ENCODE peak calls at places on chromosomes 1 and 21, in five cellular contexts. One of them, this sample, is unnamed.

GRCh38 chr1:111948209-111949131 is 41.0 kb downstream of the KCND3 start:
- DNase-seq in heart left ventricle: peak; percentile 63
- DNase-seq in CD8-positive, alpha-beta memory T cell: no peak
- DNase-seq in small intestine: peak; percentile 2
- DNase-seq in adrenal gland: peak; percentile 46
- DNase-seq in this sample: no peak

GRCh38 chr1:201584510-201584991 is 45.6 kb downstream of the NAV1 start:
- DNase-seq in heart left ventricle: peak; percentile 35
- DNase-seq in CD8-positive, alpha-beta memory T cell: no peak
- DNase-seq in small intestine: no peak
- DNase-seq in adrenal gland: no peak
- DNase-seq in this sample: no peak

GRCh38 chr1:170586942-170587593 is 55.1 kb downstream of the GORAB start:
- DNase-seq in heart left ventricle: no peak
- DNase-seq in CD8-positive, alpha-beta memory T cell: no peak
- DNase-seq in small intestine: no peak
- DNase-seq in adrenal gland: peak; percentile 31
- DNase-seq in this sample: no peak

GRCh38 chr21:34243562-34243961 is 120.2 kb upstream of the KCNE2 start:
- DNase-seq in heart left ventricle: no peak
- DNase-seq in CD8-positive, alpha-beta memory T cell: no peak
- DNase-seq in small intestine: peak; percentile 39
- DNase-seq in adrenal gland: peak; percentile 26
- DNase-seq in this sample: no peak

GRCh38 chr1:223337174-223337869 is 26.7 kb downstream of the SUSD4 start:
- DNase-seq in heart left ventricle: no peak
- DNase-seq in CD8-positive, alpha-beta memory T cell: no peak
- DNase-seq in small intestine: no peak
- DNase-seq in adrenal gland: no peak
- DNase-seq in this sample: no peak

GRCh38 chr1:150562384-150563339 is 13.5 kb downstream of the ADAMTSL4 start:
- DNase-seq in heart left ventricle: peak; percentile 52
- DNase-seq in CD8-positive, alpha-beta memory T cell: peak; percentile 58
- DNase-seq in small intestine: peak; percentile 43
- DNase-seq in adrenal gland: no peak
- DNase-seq in this sample: peak; percentile 80

GRCh38 chr1:186819140-186819539 is 9.6 kb upstream of the PLA2G4A start:
- DNase-seq in heart left ventricle: no peak
- DNase-seq in CD8-positive, alpha-beta memory T cell: no peak
- DNase-seq in small intestine: no peak
- DNase-seq in adrenal gland: no peak
- DNase-seq in this sample: no peak

GRCh38 chr1:168918860-168919741 is 187.4 kb upstream of the ATP1B1 start:
- DNase-seq in heart left ventricle: no peak
- DNase-seq in CD8-positive, alpha-beta memory T cell: no peak
- DNase-seq in small intestine: no peak
- DNase-seq in adrenal gland: no peak
- DNase-seq in this sample: no peak

GRCh38 chr1:46811053-46811452 is 12.2 kb downstream of the CYP4B1 start:
- DNase-seq in heart left ventricle: no peak
- DNase-seq in CD8-positive, alpha-beta memory T cell: no peak
- DNase-seq in small intestine: no peak
- DNase-seq in adrenal gland: no peak
- DNase-seq in this sample: no peak

GRCh38 chr1:62687421-62687902 is 724 bp downstream of the DOCK7 start:
- DNase-seq in heart left ventricle: peak; percentile 38
- DNase-seq in CD8-positive, alpha-beta memory T cell: peak; percentile 6
- DNase-seq in small intestine: peak; percentile 51
- DNase-seq in adrenal gland: peak; percentile 17
- DNase-seq in this sample: no peak

GRCh38 chr1:154352581-154353459 is 27.5 kb downstream of the ATP8B2 start:
- DNase-seq in heart left ventricle: peak; percentile 34
- DNase-seq in CD8-positive, alpha-beta memory T cell: no peak
- DNase-seq in small intestine: peak; percentile 90
- DNase-seq in adrenal gland: peak; percentile 60
- DNase-seq in this sample: peak; percentile 71

GRCh38 chr1:192539450-192540132 is 36.0 kb upstream of the RGS1 start:
- DNase-seq in heart left ventricle: no peak
- DNase-seq in CD8-positive, alpha-beta memory T cell: no peak
- DNase-seq in small intestine: no peak
- DNase-seq in adrenal gland: no peak
- DNase-seq in this sample: no peak

GRCh38 chr1:155169541-155169940 is 3.6 kb downstream of the KRTCAP2 start:
- DNase-seq in heart left ventricle: no peak
- DNase-seq in CD8-positive, alpha-beta memory T cell: no peak
- DNase-seq in small intestine: no peak
- DNase-seq in adrenal gland: no peak
- DNase-seq in this sample: no peak

DNA sequence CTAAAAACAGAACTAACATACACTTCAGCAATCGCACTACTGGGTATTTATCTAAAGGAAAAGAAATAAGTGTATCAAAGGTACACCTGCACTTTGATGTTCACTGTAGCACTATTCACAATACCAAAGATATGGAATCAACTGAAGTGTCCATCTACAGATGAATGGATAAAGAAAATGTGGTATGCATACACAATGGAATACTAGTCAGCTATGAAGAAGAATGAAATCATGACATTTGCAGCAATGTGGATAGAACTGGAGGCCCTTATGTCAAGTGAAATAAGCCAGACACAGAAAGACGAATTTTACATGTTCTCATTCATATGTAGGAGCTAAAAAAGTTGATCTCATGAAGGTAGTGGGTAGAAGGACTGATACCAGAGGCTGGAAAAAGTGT is 117.8 kb downstream of the ACBD6 start:
- DNase-seq in heart left ventricle: no peak
- DNase-seq in CD8-positive, alpha-beta memory T cell: no peak
- DNase-seq in small intestine: no peak
- DNase-seq in adrenal gland: no peak
- DNase-seq in this sample: no peak
- H3K9me3 ChIP-seq in heart left ventricle: peaks cover 32% of the 10 kb centered on the region
- H3K9me3 ChIP-seq in CD8-positive, alpha-beta memory T cell: peaks cover 15% of the 10 kb centered on the region
- H3K9me3 ChIP-seq in small intestine: peaks cover 1% of the 10 kb centered on the region
- H3K9me3 ChIP-seq in adrenal gland: no peaks in the 10 kb centered on the region
- H3K9me3 ChIP-seq in this sample: no peaks in the 10 kb centered on the region

DNA sequence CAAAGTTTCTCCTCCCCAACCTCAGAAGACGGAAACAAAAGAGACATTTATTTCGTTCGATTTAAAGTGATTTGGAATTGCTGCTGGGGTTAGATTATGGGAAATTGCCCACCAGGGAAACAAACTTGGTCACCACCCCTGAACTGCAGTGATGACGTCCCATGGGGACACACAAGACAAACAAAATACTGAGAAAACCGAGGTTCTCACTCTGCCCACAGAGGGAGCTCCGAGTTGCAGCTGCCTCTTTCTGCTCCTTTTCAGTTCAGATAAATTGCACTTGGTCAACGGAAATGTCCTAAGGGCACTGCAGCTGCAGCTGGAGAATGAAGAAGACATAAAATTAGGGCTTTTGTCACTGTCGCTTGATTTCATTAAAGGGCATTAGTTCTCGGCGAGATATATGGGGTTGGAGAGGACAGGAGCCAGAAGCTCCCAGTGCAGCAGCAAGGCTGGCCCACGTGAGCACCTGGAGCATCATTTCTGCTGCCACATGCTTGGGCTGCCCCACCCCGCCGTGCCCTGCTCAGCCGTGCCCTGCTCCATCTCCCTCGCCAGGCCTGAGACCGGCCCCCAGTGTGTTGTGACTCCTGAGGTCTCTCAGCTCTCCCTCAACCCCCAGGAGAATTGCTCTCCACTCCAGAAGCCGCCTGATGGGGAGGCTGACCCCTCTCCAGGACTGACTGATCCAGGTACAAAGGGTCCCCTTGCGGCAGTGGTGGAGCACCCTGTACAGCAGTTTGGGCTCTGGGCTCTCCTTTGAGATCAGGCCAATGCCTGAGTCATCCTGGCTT is 231.7 kb upstream of the AJAP1 start:
- DNase-seq in heart left ventricle: no peak
- DNase-seq in CD8-positive, alpha-beta memory T cell: no peak
- DNase-seq in small intestine: no peak
- DNase-seq in adrenal gland: no peak
- DNase-seq in this sample: no peak
- H3K9me3 ChIP-seq in heart left ventricle: no peaks in the 10 kb centered on the region
- H3K9me3 ChIP-seq in CD8-positive, alpha-beta memory T cell: no peaks in the 10 kb centered on the region
- H3K9me3 ChIP-seq in small intestine: no peaks in the 10 kb centered on the region
- H3K9me3 ChIP-seq in adrenal gland: no peaks in the 10 kb centered on the region
- H3K9me3 ChIP-seq in this sample: peaks cover 15% of the 10 kb centered on the region

DNA sequence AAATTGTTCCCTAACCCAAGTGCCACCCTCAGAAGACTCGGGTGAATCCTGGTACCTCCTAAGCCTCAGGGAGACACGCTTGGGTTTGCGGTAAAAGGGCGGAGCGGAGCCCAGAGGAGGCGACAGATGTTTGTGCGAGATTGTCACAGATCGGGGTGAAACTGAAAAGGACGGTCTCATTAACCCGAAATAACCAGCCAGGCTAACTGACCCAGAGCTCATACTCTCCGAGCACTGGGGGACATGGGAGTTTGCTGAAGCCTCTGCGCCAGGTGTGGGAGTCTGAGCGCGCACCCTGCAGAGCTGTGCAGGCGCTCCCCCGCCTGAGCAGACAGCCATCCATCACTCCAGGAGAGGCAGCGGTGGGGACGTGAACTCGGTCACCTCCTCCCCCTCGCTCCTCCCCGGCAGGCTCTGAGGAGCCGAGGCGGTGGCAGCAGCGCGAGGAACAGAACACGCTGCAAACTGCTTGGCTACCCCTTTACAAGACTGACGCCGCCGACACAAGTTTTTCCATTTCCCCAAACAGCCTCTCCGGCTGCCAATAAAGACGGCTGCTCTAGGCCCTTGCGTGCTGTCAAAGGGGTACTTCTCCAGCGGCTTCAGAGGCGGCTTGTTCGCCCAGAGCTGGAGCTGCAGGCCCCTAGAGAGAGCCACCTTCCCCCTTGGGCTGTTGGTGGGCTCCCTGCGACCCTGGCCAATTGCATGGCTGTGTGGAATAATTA is 43.5 kb downstream of the RRAGC start:
- DNase-seq in heart left ventricle: no peak
- DNase-seq in CD8-positive, alpha-beta memory T cell: no peak
- DNase-seq in small intestine: no peak
- DNase-seq in adrenal gland: no peak
- DNase-seq in this sample: no peak
- H3K9me3 ChIP-seq in heart left ventricle: no peaks in the 10 kb centered on the region
- H3K9me3 ChIP-seq in CD8-positive, alpha-beta memory T cell: no peaks in the 10 kb centered on the region
- H3K9me3 ChIP-seq in small intestine: no peaks in the 10 kb centered on the region
- H3K9me3 ChIP-seq in adrenal gland: no peaks in the 10 kb centered on the region
- H3K9me3 ChIP-seq in this sample: no peaks in the 10 kb centered on the region

GRCh38 chr21:32611471-32611997 is 643 bp downstream of the CFAP298 start:
- DNase-seq in heart left ventricle: no peak
- DNase-seq in CD8-positive, alpha-beta memory T cell: peak; percentile 27
- DNase-seq in small intestine: peak; percentile 24
- DNase-seq in adrenal gland: no peak
- DNase-seq in this sample: peak; percentile 83
- H3K9me3 ChIP-seq in heart left ventricle: no peaks in the 10 kb centered on the region
- H3K9me3 ChIP-seq in CD8-positive, alpha-beta memory T cell: no peaks in the 10 kb centered on the region
- H3K9me3 ChIP-seq in small intestine: no peaks in the 10 kb centered on the region
- H3K9me3 ChIP-seq in adrenal gland: no peaks in the 10 kb centered on the region
- H3K9me3 ChIP-seq in this sample: no peaks in the 10 kb centered on the region

GRCh38 chr1:48329489-48329888 is 107.0 kb downstream of the SLC5A9 start:
- DNase-seq in heart left ventricle: no peak
- DNase-seq in CD8-positive, alpha-beta memory T cell: no peak
- DNase-seq in small intestine: no peak
- DNase-seq in adrenal gland: no peak
- DNase-seq in this sample: no peak
- H3K9me3 ChIP-seq in heart left ventricle: peaks cover 6% of the 10 kb centered on the region
- H3K9me3 ChIP-seq in CD8-positive, alpha-beta memory T cell: no peaks in the 10 kb centered on the region
- H3K9me3 ChIP-seq in small intestine: peaks cover 1% of the 10 kb centered on the region
- H3K9me3 ChIP-seq in adrenal gland: no peaks in the 10 kb centered on the region
- H3K9me3 ChIP-seq in this sample: peaks cover 42% of the 10 kb centered on the region

GRCh38 chr21:44418108-44418875 is 37.0 kb upstream of the LRRC3 start:
- DNase-seq in heart left ventricle: peak; percentile 12
- DNase-seq in CD8-positive, alpha-beta memory T cell: no peak
- DNase-seq in small intestine: no peak
- DNase-seq in adrenal gland: peak; percentile 11
- DNase-seq in this sample: peak; percentile 14

GRCh38 chr21:44416193-44416592 is 39.1 kb upstream of the LRRC3 start:
- DNase-seq in heart left ventricle: no peak
- DNase-seq in CD8-positive, alpha-beta memory T cell: no peak
- DNase-seq in small intestine: no peak
- DNase-seq in adrenal gland: peak; percentile 1
- DNase-seq in this sample: peak; percentile 12

GRCh38 chr21:44419679-44420078 is 35.6 kb upstream of the LRRC3 start:
- DNase-seq in heart left ventricle: no peak
- DNase-seq in CD8-positive, alpha-beta memory T cell: no peak
- DNase-seq in small intestine: no peak
- DNase-seq in adrenal gland: peak; percentile 3
- DNase-seq in this sample: no peak

GRCh38 chr21:44420416-44421205 is 34.7 kb upstream of the LRRC3 start:
- DNase-seq in heart left ventricle: no peak
- DNase-seq in CD8-positive, alpha-beta memory T cell: no peak
- DNase-seq in small intestine: no peak
- DNase-seq in adrenal gland: peak; percentile 3
- DNase-seq in this sample: peak; percentile 9

DNA sequence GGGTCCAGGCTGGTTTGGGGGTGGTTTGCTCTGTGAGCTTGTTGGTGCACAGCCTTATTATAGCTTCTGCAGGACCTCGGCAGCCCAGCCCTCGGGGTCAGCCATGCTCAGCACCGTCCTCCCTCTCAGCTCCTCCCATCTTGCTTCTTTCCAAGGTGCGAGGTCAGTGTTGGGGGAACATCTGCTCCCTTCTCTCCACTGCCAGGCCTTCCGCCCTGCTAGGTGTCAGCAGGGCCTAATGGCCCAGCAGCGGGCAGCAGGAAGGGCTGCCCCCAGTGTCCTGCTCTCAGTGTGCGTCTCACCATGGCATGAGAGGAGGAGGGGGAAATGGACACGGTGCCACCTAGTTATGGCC is 36.5 kb upstream of the LRRC3 start:
- DNase-seq in heart left ventricle: no peak
- DNase-seq in CD8-positive, alpha-beta memory T cell: no peak
- DNase-seq in small intestine: no peak
- DNase-seq in adrenal gland: peak; percentile 1
- DNase-seq in this sample: no peak
- H3K9me3 ChIP-seq in heart left ventricle: no peaks in the 10 kb centered on the region
- H3K9me3 ChIP-seq in CD8-positive, alpha-beta memory T cell: no peaks in the 10 kb centered on the region
- H3K9me3 ChIP-seq in small intestine: no peaks in the 10 kb centered on the region
- H3K9me3 ChIP-seq in adrenal gland: no peaks in the 10 kb centered on the region
- H3K9me3 ChIP-seq in this sample: no peaks in the 10 kb centered on the region